ENCODE peak calls at places on chromosomes 5 and 9, in six cellular contexts. One of them, this sample, is unnamed.

GRCh38 chr5:142110046-142110531 is 1.5 kb downstream of the NDFIP1 start:
- DNase-seq in epithelial cell of esophagus: peak
- DNase-seq in T-helper 1 cell: no peak
- DNase-seq in stimulated activated CD4-positive, alpha-beta T cell treated with anti-CD3 and anti-CD28 coated beads, Interleukin-1b, Interleukin-23, amount 100 ng/mL, for 24 hours: no peak
- DNase-seq in Kasumi-1: peak
- DNase-seq in astrocyte of the spinal cord: peak
- DNase-seq in this sample: peak

GRCh38 chr9:120913673-120914266 is 12.8 kb downstream of the TRAF1 start:
- DNase-seq in T-helper 1 cell: no peak
- DNase-seq in Kasumi-1: no peak
- DNase-seq in astrocyte of the spinal cord: no peak
- DNase-seq in epithelial cell of esophagus: no peak
- DNase-seq in stimulated activated CD4-positive, alpha-beta T cell treated with anti-CD3 and anti-CD28 coated beads, Interleukin-1b, Interleukin-23, amount 100 ng/mL, for 24 hours: no peak
- DNase-seq in this sample: peak

GRCh38 chr9:5715548-5716127 is 86.7 kb downstream of the RIC1 start:
- DNase-seq in epithelial cell of esophagus: no peak
- DNase-seq in astrocyte of the spinal cord: no peak
- DNase-seq in stimulated activated CD4-positive, alpha-beta T cell treated with anti-CD3 and anti-CD28 coated beads, Interleukin-1b, Interleukin-23, amount 100 ng/mL, for 24 hours: no peak
- DNase-seq in T-helper 1 cell: no peak
- DNase-seq in Kasumi-1: no peak
- DNase-seq in this sample: no peak

GRCh38 chr9:92467041-92467440 is 15.3 kb downstream of the ASPN start:
- DNase-seq in stimulated activated CD4-positive, alpha-beta T cell treated with anti-CD3 and anti-CD28 coated beads, Interleukin-1b, Interleukin-23, amount 100 ng/mL, for 24 hours: no peak
- DNase-seq in Kasumi-1: no peak
- DNase-seq in T-helper 1 cell: no peak
- DNase-seq in epithelial cell of esophagus: peak
- DNase-seq in astrocyte of the spinal cord: no peak
- DNase-seq in this sample: no peak

GRCh38 chr9:105497704-105498103 is 49.9 kb downstream of the FSD1L start:
- DNase-seq in astrocyte of the spinal cord: no peak
- DNase-seq in Kasumi-1: no peak
- DNase-seq in epithelial cell of esophagus: no peak
- DNase-seq in stimulated activated CD4-positive, alpha-beta T cell treated with anti-CD3 and anti-CD28 coated beads, Interleukin-1b, Interleukin-23, amount 100 ng/mL, for 24 hours: no peak
- DNase-seq in T-helper 1 cell: no peak
- DNase-seq in this sample: no peak

GRCh38 chr9:3477236-3477834 is 48.5 kb downstream of the RFX3 start:
- DNase-seq in stimulated activated CD4-positive, alpha-beta T cell treated with anti-CD3 and anti-CD28 coated beads, Interleukin-1b, Interleukin-23, amount 100 ng/mL, for 24 hours: no peak
- DNase-seq in astrocyte of the spinal cord: no peak
- DNase-seq in T-helper 1 cell: no peak
- DNase-seq in Kasumi-1: no peak
- DNase-seq in epithelial cell of esophagus: no peak
- DNase-seq in this sample: no peak

GRCh38 chr5:1512541-1513291 is 11.0 kb downstream of the LPCAT1 start:
- DNase-seq in T-helper 1 cell: no peak
- DNase-seq in stimulated activated CD4-positive, alpha-beta T cell treated with anti-CD3 and anti-CD28 coated beads, Interleukin-1b, Interleukin-23, amount 100 ng/mL, for 24 hours: no peak
- DNase-seq in epithelial cell of esophagus: no peak
- DNase-seq in Kasumi-1: no peak
- DNase-seq in astrocyte of the spinal cord: no peak
- DNase-seq in this sample: no peak

GRCh38 chr5:172692981-172693380 is 51.9 kb downstream of the NEURL1B start:
- DNase-seq in astrocyte of the spinal cord: no peak
- DNase-seq in stimulated activated CD4-positive, alpha-beta T cell treated with anti-CD3 and anti-CD28 coated beads, Interleukin-1b, Interleukin-23, amount 100 ng/mL, for 24 hours: no peak
- DNase-seq in Kasumi-1: no peak
- DNase-seq in epithelial cell of esophagus: no peak
- DNase-seq in T-helper 1 cell: no peak
- DNase-seq in this sample: no peak

This sample was measured in RWPE1.